ENCODE peak calls at places on chromosomes 5 and 9, in seven cellular contexts. X is lower lobe of right lung, C is A673, O is suprapubic skin, D is NB4, V is sigmoid colon, S is endodermal cell. Y is an unnamed sample.

GRCh38 chr5:139149477-139150199 is 48.5 kb downstream of the SIL1 start:
- DNase-seq in X (no peak), S (no peak), C (no peak), V (no peak), O (no peak), D (peak), Y (peak)

GRCh38 chr5:35183243-35183955 is 46.9 kb downstream of the PRLR start:
- DNase-seq in X (no peak), D (peak), C (peak), V (no peak), O (no peak), S (peak), Y (no peak)

GRCh38 chr5:1409386-1410110 is 35.7 kb downstream of the SLC6A3 start:
- DNase-seq in O (peak), V (peak), C (peak), S (peak), X (peak), D (peak), Y (no peak)

GRCh38 chr5:174877987-174878386 is 153.6 kb downstream of the MSX2 start:
- DNase-seq in S (no peak), D (no peak), V (no peak), X (no peak), O (no peak), C (no peak), Y (no peak)

GRCh38 chr9:110864011-110864410 is 174.3 kb downstream of the LPAR1 start:
- DNase-seq in C (no peak), X (no peak), V (no peak), S (no peak), D (no peak), O (no peak), Y (no peak)

GRCh38 chr5:56094579-56095361 is 100.0 kb upstream of the IL6ST start:
- DNase-seq in O (no peak), X (no peak), S (no peak), V (no peak), D (no peak), C (no peak), Y (no peak)

GRCh38 chr5:157295247-157295646 is 29.3 kb downstream of the CYFIP2 start:
- DNase-seq in D (no peak), X (no peak), C (no peak), V (no peak), O (no peak), S (no peak), Y (no peak)

GRCh38 chr5:1294839-1295649 is at the start of gene TERT:
- DNase-seq in O (peak), V (peak), X (peak), C (peak), S (peak), D (peak), Y (no peak)

GRCh38 chr5:139682016-139682975 is 34.1 kb downstream of the CXXC5 start:
- DNase-seq in X (no peak), O (no peak), C (no peak), D (no peak), V (no peak), S (peak), Y (no peak)

GRCh38 chr5:88889165-88890069 is 6.4 kb upstream of the MEF2C start:
- DNase-seq in X (peak), D (no peak), O (peak), C (peak), S (peak), V (peak), Y (no peak)

GRCh38 chr9:129981180-129981907 is 61.6 kb downstream of the FNBP1 start:
- DNase-seq in V (peak), D (no peak), C (no peak), O (no peak), S (no peak), X (peak), Y (no peak)

GRCh38 chr9:69696802-69697201 is 24.6 kb upstream of the APBA1 start:
- DNase-seq in X (no peak), S (no peak), C (no peak), V (no peak), O (no peak), D (no peak), Y (no peak)

GRCh38 chr9:107905313-107906027 is 415.9 kb upstream of the KLF4 start:
- DNase-seq in X (no peak), S (no peak), O (no peak), C (no peak), D (no peak), V (peak), Y (no peak)

GRCh38 chr5:62152394-62153123 is 153.4 kb upstream of the KIF2A start:
- DNase-seq in X (no peak), O (no peak), V (no peak), C (peak), D (no peak), S (no peak), Y (no peak)

GRCh38 chr5:76299592-76299991 is 103.5 kb upstream of the IQGAP2 start:
- DNase-seq in S (no peak), V (no peak), C (no peak), O (no peak), D (no peak), X (no peak), Y (no peak)

GRCh38 chr5:6804766-6805165 is 91.5 kb downstream of the TENT4A start:
- DNase-seq in S (no peak), C (no peak), V (no peak), O (no peak), D (no peak), X (no peak), Y (peak)

GRCh38 chr9:34498511-34498910 is 24.3 kb downstream of the ENHO start:
- DNase-seq in O (no peak), V (no peak), C (no peak), X (no peak), D (no peak), S (no peak), Y (no peak)

GRCh38 chr9:21688108-21689102 is 114.0 kb upstream of the MTAP start:
- DNase-seq in X (no peak), C (no peak), V (no peak), O (peak), S (no peak), D (no peak), Y (peak)

GRCh38 chr5:77645158-77645994 is 6.9 kb upstream of the OTP start:
- DNase-seq in S (peak), X (peak), O (no peak), D (peak), V (no peak), C (peak), Y (no peak)

GRCh38 chr9:96056221-96056620 is 180.7 kb downstream of the ERCC6L2 start:
- DNase-seq in X (no peak), D (no peak), C (no peak), S (no peak), V (no peak), O (no peak), Y (no peak)

GRCh38 chr5:14204011-14204670 is 61.0 kb downstream of the TRIO start:
- DNase-seq in O (no peak), S (no peak), X (no peak), V (no peak), D (no peak), C (no peak), Y (no peak)

GRCh38 chr5:172733179-172733973 is 37.6 kb downstream of the DUSP1 start:
- DNase-seq in V (peak), X (peak), D (no peak), O (peak), S (no peak), C (no peak), Y (peak)

GRCh38 chr9:13388157-13388556 is 108.7 kb upstream of the MPDZ start:
- DNase-seq in S (no peak), X (no peak), C (no peak), V (peak), O (no peak), D (no peak), Y (no peak)

GRCh38 chr9:70049236-70049635 is 5.6 kb downstream of the MAMDC2 start:
- DNase-seq in O (peak), D (no peak), S (no peak), C (peak), X (no peak), V (peak), Y (peak)

GRCh38 chr9:33295571-33295970 is 5.3 kb downstream of the NFX1 start:
- DNase-seq in S (no peak), V (no peak), O (no peak), C (no peak), D (no peak), X (no peak), Y (no peak)

GRCh38 chr5:174374206-174374605 is 328.7 kb downstream of the NSG2 start:
- DNase-seq in C (no peak), O (no peak), X (no peak), V (no peak), D (no peak), S (no peak), Y (no peak)

GRCh38 chr9:92715488-92716231 is 45.7 kb upstream of the IPPK start:
- DNase-seq in C (no peak), V (no peak), S (no peak), D (peak), O (peak), X (no peak), Y (no peak)

GRCh38 chr5:69091771-69092170 is 2.0 kb upstream of the SLC30A5 start:
- DNase-seq in S (no peak), O (no peak), C (no peak), V (no peak), D (no peak), X (no peak), Y (no peak)

GRCh38 chr9:95516736-95517558 is at the start of gene PTCH1:
- DNase-seq in C (peak), X (peak), D (peak), S (peak), V (peak), O (peak), Y (no peak)

GRCh38 chr5:95583992-95584391 is 29.1 kb downstream of the ARSK start:
- DNase-seq in D (no peak), S (no peak), O (no peak), V (no peak), X (no peak), C (no peak), Y (no peak)

GRCh38 chr5:132299901-132300300 is 5.7 kb downstream of the SLC22A4 start:
- DNase-seq in V (no peak), S (no peak), C (no peak), O (no peak), D (no peak), X (no peak), Y (no peak)

GRCh38 chr5:105663671-105664070 is 2007.1 kb downstream of the EFNA5 start:
- DNase-seq in S (no peak), X (no peak), O (no peak), D (no peak), C (no peak), V (no peak), Y (no peak)

GRCh38 chr5:128536229-128536860 is 1.7 kb downstream of the FBN2 start:
- DNase-seq in X (no peak), O (no peak), V (no peak), D (no peak), C (no peak), S (peak), Y (no peak)
- H3K4me3 ChIP-seq in X (no peak), O (no peak), V (peak), D (no peak), C (no peak), S (peak), Y (peak)

GRCh38 chr9:31916591-31917223 is 467.7 kb upstream of the ACO1 start:
- DNase-seq in S (peak), C (no peak), V (no peak), X (no peak), D (no peak), O (no peak), Y (no peak)
- TF ChIP-seq CTCF in S (peak), C (no peak), V (no peak), X (no peak), D (peak), O (no peak), Y (no peak)

GRCh38 chr5:15577132-15577531 is 77.2 kb downstream of the FBXL7 start:
- DNase-seq in X (no peak), V (no peak), O (no peak), D (no peak), S (no peak), C (no peak), Y (no peak)
- H3K4me3 ChIP-seq in X (no peak), V (no peak), O (no peak), D (no peak), S (no peak), C (no peak), Y (no peak)

GRCh38 chr9:134217431-134218210 is 53.3 kb upstream of the RNU6ATAC start:
- DNase-seq in O (peak), D (peak), S (peak), X (no peak), V (peak), C (peak), Y (no peak)
- TF ChIP-seq CTCF in O (no peak), D (peak), S (peak), X (peak), V (no peak), C (peak), Y (peak)

DNA sequence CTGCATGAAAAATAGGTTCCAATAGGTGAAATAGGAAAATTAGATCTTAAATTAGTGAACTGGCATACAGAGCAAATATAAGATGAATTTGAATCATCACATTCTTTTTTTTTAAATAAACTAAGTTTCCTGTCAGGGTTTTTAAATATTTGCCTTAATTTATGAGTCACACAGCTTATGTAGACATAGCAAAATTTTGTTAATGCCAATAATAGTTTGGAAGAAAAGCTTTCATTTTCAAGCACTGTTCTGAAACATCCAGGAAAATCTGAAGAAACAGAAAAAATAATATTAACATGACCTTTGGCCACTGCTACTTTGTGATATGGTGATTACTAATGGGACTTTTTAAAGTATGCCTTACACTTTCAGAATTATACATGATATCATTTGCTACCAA is 311.7 kb upstream of the HAPLN1 start:
- DNase-seq in D (no peak), S (no peak), O (no peak), C (no peak), X (no peak), V (no peak), Y (no peak)
- H3K4me3 ChIP-seq in D (no peak), S (no peak), O (no peak), C (no peak), X (no peak), V (no peak), Y (no peak)

GRCh38 chr9:113587471-113588031 is 124.0 kb downstream of the RGS3 start:
- DNase-seq in S (peak), X (peak), D (peak), V (peak), O (no peak), C (no peak), Y (no peak)
- TF ChIP-seq CTCF in S (peak), X (peak), D (peak), V (peak), O (no peak), C (no peak), Y (no peak)

GRCh38 chr9:127934986-127935385 is 2.7 kb downstream of the DPM2 start:
- DNase-seq in S (no peak), C (no peak), V (no peak), D (no peak), X (no peak), O (no peak), Y (no peak)

GRCh38 chr9:127934248-127934647 is 3.4 kb downstream of the DPM2 start:
- DNase-seq in C (no peak), X (no peak), O (no peak), D (no peak), V (no peak), S (no peak), Y (no peak)

GRCh38 chr9:127937046-127937382 is 640 bp downstream of the DPM2 start:
- DNase-seq in X (no peak), S (no peak), D (no peak), V (no peak), O (no peak), C (no peak), Y (no peak)

GRCh38 chr9:127936347-127936852 is 1.3 kb downstream of the DPM2 start:
- DNase-seq in X (no peak), C (no peak), S (no peak), V (no peak), O (no peak), D (no peak), Y (no peak)

DNA sequence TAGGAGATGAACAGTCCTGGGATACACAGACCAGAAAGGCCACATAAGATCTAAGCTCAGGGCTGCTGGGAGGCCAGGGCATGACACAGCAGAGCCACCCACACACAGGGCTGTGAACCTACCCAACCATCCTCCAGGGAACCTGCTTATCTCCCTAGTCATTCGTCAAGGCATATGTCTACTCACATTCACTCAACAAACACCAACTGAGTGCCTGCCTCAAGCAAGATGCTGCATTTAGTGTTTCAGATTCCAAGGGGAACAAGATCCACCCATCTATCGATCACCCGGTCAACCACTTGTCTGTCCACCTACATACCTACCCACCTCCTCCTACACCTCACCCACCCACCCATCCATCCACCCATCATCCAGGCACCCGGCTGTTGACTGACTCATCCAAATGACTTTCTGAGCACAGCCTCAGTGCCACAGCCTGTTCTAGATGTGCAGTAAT is 1.9 kb downstream of the DPM2 start:
- DNase-seq in O (no peak), X (no peak), C (no peak), D (no peak), V (no peak), S (no peak), Y (no peak)
- H3K4me3 ChIP-seq in O (no peak), X (no peak), C (peak), D (no peak), V (no peak), S (no peak), Y (no peak)